ENCODE peak calls at places on chromosomes 3 and 15, in six cellular contexts. U is fibroblast of lung, B is IMR-90, S is sigmoid colon, R is lung, V is mucosa of descending colon. X is an unnamed sample.

GRCh38 chr15:25136119-25136518 is 181.3 kb downstream of the SNRPN start:
- DNase-seq in U (no peak), B (peak; percentile 15), S (no peak), R (no peak), V (no peak), X (peak; percentile 3)

GRCh38 chr15:37219211-37219701 is 118.9 kb upstream of the MEIS2 start:
- DNase-seq in U (no peak), B (no peak), S (no peak), R (no peak), V (no peak), X (no peak)

GRCh38 chr3:69032137-69032536 is 18.7 kb upstream of the EOGT start:
- DNase-seq in U (peak; percentile 55), B (peak; percentile 71), S (no peak), R (no peak), V (no peak), X (no peak)

GRCh38 chr3:112519424-112520001 is 20.2 kb upstream of the BTLA start:
- DNase-seq in U (peak; percentile 59), B (peak; percentile 78), S (no peak), R (peak; percentile 33), V (no peak), X (peak; percentile 9)

GRCh38 chr3:43418601-43419272 is 132.4 kb downstream of the SNRK start:
- DNase-seq in U (peak; percentile 72), B (peak; percentile 71), S (no peak), R (no peak), V (no peak), X (no peak)

GRCh38 chr15:92082217-92082843 is 228.8 kb downstream of the SLCO3A1 start:
- DNase-seq in U (peak; percentile 56), B (peak; percentile 73), S (peak; percentile 80), R (peak; percentile 64), V (no peak), X (peak; percentile 62)

GRCh38 chr15:99480223-99480810 is 85.5 kb upstream of the MEF2A start:
- DNase-seq in U (peak; percentile 39), B (peak; percentile 51), S (no peak), R (no peak), V (no peak), X (no peak)

GRCh38 chr3:18241837-18242236 is 183.3 kb downstream of the SATB1 start:
- DNase-seq in U (no peak), B (no peak), S (no peak), R (no peak), V (no peak), X (no peak)

GRCh38 chr3:56923546-56924224 is 121.9 kb upstream of the ARHGEF3 start:
- DNase-seq in U (peak; percentile 41), B (peak; percentile 35), S (no peak), R (peak; percentile 38), V (no peak), X (peak; percentile 41)

GRCh38 chr3:120432105-120432860 is 18.5 kb downstream of the FSTL1 start:
- DNase-seq in U (peak; percentile 96), B (peak; percentile 89), S (no peak), R (no peak), V (no peak), X (peak; percentile 84)

GRCh38 chr15:62752687-62753517 is 289.6 kb upstream of the TPM1 start:
- DNase-seq in U (peak; percentile 49), B (peak; percentile 54), S (no peak), R (no peak), V (no peak), X (peak; percentile 87)

GRCh38 chr3:79255696-79256095 is 512.1 kb downstream of the ROBO1 start:
- DNase-seq in U (no peak), B (no peak), S (no peak), R (no peak), V (no peak), X (no peak)

GRCh38 chr3:51711352-51712019 is 4.6 kb downstream of the GRM2 start:
- DNase-seq in U (no peak), B (no peak), S (no peak), R (no peak), V (no peak), X (no peak)

GRCh38 chr3:112531358-112531781 is 30.4 kb downstream of the ATG3 start:
- DNase-seq in U (peak; percentile 23), B (peak; percentile 49), S (no peak), R (no peak), V (no peak), X (no peak)

GRCh38 chr3:44355634-44356033 is 17.1 kb downstream of the TCAIM start:
- DNase-seq in U (peak; percentile 88), B (peak; percentile 91), S (no peak), R (no peak), V (no peak), X (no peak)

GRCh38 chr3:119676020-119676419 is 1.2 kb downstream of the COX17 start:
- DNase-seq in U (no peak), B (no peak), S (no peak), R (no peak), V (no peak), X (no peak)

GRCh38 chr15:40845511-40846284 is 1.9 kb downstream of the SPINT1 start:
- DNase-seq in U (peak; percentile 30), B (no peak), S (no peak), R (peak; percentile 82), V (peak; percentile 89), X (peak; percentile 74)

GRCh38 chr3:9912294-9912935 is 4.5 kb upstream of the IL17RC start:
- DNase-seq in U (peak; percentile 84), B (peak; percentile 82), S (no peak), R (no peak), V (no peak), X (no peak)

GRCh38 chr3:188294823-188295487 is 141.0 kb downstream of the LPP start:
- DNase-seq in U (peak; percentile 99), B (peak; percentile 96), S (no peak), R (peak; percentile 47), V (no peak), X (no peak)

GRCh38 chr3:160132226-160132625 is 93.0 kb upstream of the C3orf80 start:
- DNase-seq in U (no peak), B (no peak), S (no peak), R (no peak), V (no peak), X (peak; percentile 14)

GRCh38 chr15:50055333-50056278 is 63.4 kb downstream of the ATP8B4 start:
- DNase-seq in U (peak; percentile 86), B (peak; percentile 92), S (no peak), R (no peak), V (no peak), X (no peak)

GRCh38 chr15:92801412-92801773 is 98.7 kb upstream of the CHD2 start:
- DNase-seq in U (peak; percentile 98), B (peak; percentile 86), S (no peak), R (no peak), V (no peak), X (no peak)

DNA sequence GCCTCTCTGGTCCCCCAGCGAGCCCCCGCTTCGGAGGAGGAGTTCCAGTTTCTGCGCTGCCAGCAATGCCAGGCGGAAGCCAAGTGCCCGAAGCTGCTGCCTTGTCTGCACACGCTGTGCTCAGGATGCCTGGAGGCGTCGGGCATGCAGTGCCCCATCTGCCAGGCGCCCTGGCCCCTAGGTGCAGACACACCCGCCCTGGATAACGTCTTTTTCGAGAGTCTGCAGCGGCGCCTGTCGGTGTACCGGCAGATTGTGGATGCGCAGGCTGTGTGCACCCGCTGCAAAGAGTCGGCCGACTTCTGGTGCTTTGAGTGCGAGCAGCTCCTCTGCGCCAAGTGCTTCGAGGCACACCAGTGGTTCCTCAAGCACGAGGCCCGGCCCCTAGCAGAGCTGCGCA is 3.5 kb downstream of the PML start:
- DNase-seq in U (no peak), B (no peak), S (peak; percentile 62), R (no peak), V (no peak), X (no peak)
- H3K4me1 ChIP-seq in U (peaks cover 12% of the 10 kb centered on the region), B (peaks cover 3% of the 10 kb centered on the region), S (no peaks in the 10 kb centered on the region), R (peaks cover 13% of the 10 kb centered on the region), V (peaks cover 35% of the 10 kb centered on the region), X (peaks cover 38% of the 10 kb centered on the region)

DNA sequence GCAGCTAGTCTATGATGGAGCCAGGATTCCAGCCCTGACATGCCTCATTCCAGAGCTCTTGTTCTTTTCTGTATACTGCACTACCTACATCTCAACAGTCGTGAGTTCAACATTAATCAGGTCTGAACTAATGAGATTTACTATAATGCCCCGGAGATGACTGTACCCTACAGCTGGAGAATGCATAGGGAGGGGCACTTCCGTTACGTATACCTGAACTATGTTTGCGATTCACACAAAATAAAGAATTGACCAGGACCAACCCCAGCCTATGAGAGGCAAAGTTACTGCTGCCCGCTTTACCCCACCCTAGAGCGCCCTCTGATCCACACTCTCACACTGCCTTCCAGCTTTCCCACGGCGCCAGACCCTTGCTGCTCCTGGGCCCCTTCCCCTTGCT is 97.0 kb downstream of the IGF2BP2 start:
- DNase-seq in U (peak; percentile 45), B (no peak), S (no peak), R (no peak), V (no peak), X (no peak)
- H3K4me1 ChIP-seq in U (peaks cover 27% of the 10 kb centered on the region), B (peaks cover 33% of the 10 kb centered on the region), S (no peaks in the 10 kb centered on the region), R (peaks cover 1% of the 10 kb centered on the region), V (no peaks in the 10 kb centered on the region), X (no peaks in the 10 kb centered on the region)

GRCh38 chr3:31254483-31254882 is 278.2 kb upstream of the STT3B start:
- DNase-seq in U (no peak), B (no peak), S (no peak), R (no peak), V (no peak), X (peak; percentile 58)
- H3K4me1 ChIP-seq in U (no peaks in the 10 kb centered on the region), B (no peaks in the 10 kb centered on the region), S (no peaks in the 10 kb centered on the region), R (no peaks in the 10 kb centered on the region), V (no peaks in the 10 kb centered on the region), X (no peaks in the 10 kb centered on the region)

DNA sequence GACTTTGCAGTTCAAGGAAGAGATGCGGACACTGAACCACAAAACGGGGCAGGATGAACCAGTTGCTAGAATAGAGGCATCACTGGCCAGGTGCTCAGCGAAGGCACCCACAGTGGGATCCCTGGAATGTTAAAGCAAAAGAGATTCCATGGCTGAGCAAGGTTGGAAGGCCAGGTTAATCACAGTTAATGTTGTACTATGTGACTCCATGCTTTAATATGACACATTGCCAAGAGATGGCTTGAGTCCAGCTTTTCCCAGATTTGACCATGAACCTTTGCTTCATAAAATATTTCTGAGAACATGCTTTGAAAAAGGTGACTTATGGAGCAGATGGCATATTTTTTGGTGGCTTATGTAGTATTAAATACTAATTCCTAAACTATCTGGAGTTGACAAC is 76.2 kb upstream of the CMTM7 start:
- DNase-seq in U (no peak), B (no peak), S (no peak), R (no peak), V (no peak), X (no peak)
- H3K4me1 ChIP-seq in U (no peaks in the 10 kb centered on the region), B (no peaks in the 10 kb centered on the region), S (no peaks in the 10 kb centered on the region), R (peaks cover 9% of the 10 kb centered on the region), V (no peaks in the 10 kb centered on the region), X (peaks cover 16% of the 10 kb centered on the region)

GRCh38 chr15:57203906-57204305 is 172.4 kb upstream of the CGNL1 start:
- DNase-seq in U (no peak), B (no peak), S (no peak), R (no peak), V (no peak), X (no peak)
- H3K4me1 ChIP-seq in U (no peaks in the 10 kb centered on the region), B (peaks cover under 1% of the 10 kb centered on the region), S (no peaks in the 10 kb centered on the region), R (peaks cover 1% of the 10 kb centered on the region), V (peaks cover 33% of the 10 kb centered on the region), X (peaks cover 5% of the 10 kb centered on the region)

GRCh38 chr15:64574220-64574994 is 114.0 kb downstream of the ZNF609 start:
- DNase-seq in U (peak; percentile 47), B (peak; percentile 75), S (no peak), R (no peak), V (no peak), X (no peak)
- H3K4me1 ChIP-seq in U (no peaks in the 10 kb centered on the region), B (peaks cover 6% of the 10 kb centered on the region), S (no peaks in the 10 kb centered on the region), R (peaks cover 4% of the 10 kb centered on the region), V (peaks cover 7% of the 10 kb centered on the region), X (peaks cover 11% of the 10 kb centered on the region)

X was measured in thyroid gland.